ENCODE peak calls at places on chromosomes 12 and 14, in four cellular contexts. A is lower lobe of right lung, K is NCI-H2171, U is GM13977. V is an unnamed sample.

GRCh38 chr14:94945615-94946014 is 175.7 kb upstream of the GSC start:
- DNase-seq in A (no peak), K (no peak), U (no peak), V (no peak)

GRCh38 chr12:104687823-104688573 is 231.2 kb downstream of the CHST11 start:
- DNase-seq in A (no peak), K (no peak), U (no peak), V (no peak)

GRCh38 chr14:95046711-95047681 is 110.3 kb downstream of the DICER1 start:
- DNase-seq in A (no peak), K (no peak), U (no peak), V (peak)

GRCh38 chr12:5101686-5102085 is 58.0 kb downstream of the KCNA5 start:
- DNase-seq in A (no peak), K (no peak), U (no peak), V (no peak)

GRCh38 chr14:101077511-101078074 is 174.1 kb upstream of the RTL1 start:
- DNase-seq in A (no peak), K (peak), U (no peak), V (peak)

GRCh38 chr14:69298131-69299071 is 38.4 kb downstream of the GALNT16 start:
- DNase-seq in A (no peak), K (no peak), U (no peak), V (peak)

GRCh38 chr14:24777678-24778077 is 143.7 kb upstream of the GZMB start:
- DNase-seq in A (no peak), K (no peak), U (no peak), V (no peak)

GRCh38 chr14:105476937-105477658 is 2.5 kb downstream of the CRIP2 start:
- DNase-seq in A (no peak), K (no peak), U (no peak), V (no peak)

GRCh38 chr12:11885261-11886038 is 185.3 kb upstream of the BCL2L14 start:
- DNase-seq in A (no peak), K (no peak), U (no peak), V (no peak)

GRCh38 chr14:92914087-92914656 is 8.8 kb upstream of the CHGA start:
- DNase-seq in A (no peak), K (no peak), U (peak), V (no peak)

GRCh38 chr14:24903337-24903736 is 146.6 kb downstream of the STXBP6 start:
- DNase-seq in A (no peak), K (no peak), U (no peak), V (no peak)

GRCh38 chr14:69652942-69653680 is 41.7 kb downstream of the SUSD6 start:
- DNase-seq in A (no peak), K (no peak), U (no peak), V (peak)

GRCh38 chr14:43795600-43796228 is 711.4 kb downstream of the FSCB start:
- DNase-seq in A (no peak), K (no peak), U (no peak), V (no peak)

GRCh38 chr14:87995500-87996275 is 2.7 kb upstream of the GALC start:
- DNase-seq in A (no peak), K (no peak), U (no peak), V (no peak)

GRCh38 chr14:23469906-23470403 is 452 bp downstream of the NGDN start:
- DNase-seq in A (no peak), K (no peak), U (no peak), V (no peak)

GRCh38 chr12:131604146-131604844 is 106.6 kb upstream of the SFSWAP start:
- DNase-seq in A (no peak), K (no peak), U (peak), V (peak)

V was measured in spleen.